ENCODE peak calls at places on chromosome 4, in ten cellular contexts. One of them, this sample, is unnamed.

GRCh38 chr4:22338806-22339205 is 177.1 kb downstream of the ADGRA3 start:
- DNase-seq in cardiac fibroblast: no peak
- DNase-seq in HCT116: no peak
- DNase-seq in GM20000: no peak
- DNase-seq in BE2C: peak; percentile 43
- DNase-seq in foreskin fibroblast: no peak
- DNase-seq in lower leg skin: no peak
- DNase-seq in GM13977: no peak
- DNase-seq in lower lobe of right lung: no peak
- DNase-seq in lung: no peak
- DNase-seq in this sample: no peak

GRCh38 chr4:110020139-110020538 is 107.5 kb downstream of the EGF start:
- DNase-seq in GM20000: no peak
- DNase-seq in HCT116: no peak
- DNase-seq in foreskin fibroblast: peak; percentile 24
- DNase-seq in GM13977: no peak
- DNase-seq in cardiac fibroblast: peak; percentile 27
- DNase-seq in lung: no peak
- DNase-seq in lower leg skin: no peak
- DNase-seq in BE2C: no peak
- DNase-seq in lower lobe of right lung: no peak
- DNase-seq in this sample: no peak

GRCh38 chr4:21470531-21470930 is 478.0 kb downstream of the KCNIP4 start:
- DNase-seq in GM13977: no peak
- DNase-seq in foreskin fibroblast: peak; percentile 84
- DNase-seq in BE2C: peak; percentile 65
- DNase-seq in HCT116: no peak
- DNase-seq in lung: no peak
- DNase-seq in GM20000: no peak
- DNase-seq in lower leg skin: no peak
- DNase-seq in cardiac fibroblast: peak; percentile 55
- DNase-seq in lower lobe of right lung: no peak
- DNase-seq in this sample: no peak

GRCh38 chr4:54687887-54688841 is 30.4 kb downstream of the KIT start:
- DNase-seq in cardiac fibroblast: peak; percentile 49
- DNase-seq in GM13977: no peak
- DNase-seq in foreskin fibroblast: peak; percentile 11
- DNase-seq in lower lobe of right lung: no peak
- DNase-seq in BE2C: no peak
- DNase-seq in lung: no peak
- DNase-seq in lower leg skin: no peak
- DNase-seq in GM20000: no peak
- DNase-seq in HCT116: no peak
- DNase-seq in this sample: no peak

GRCh38 chr4:176778491-176778890 is 14.2 kb downstream of the VEGFC start:
- DNase-seq in HCT116: no peak
- DNase-seq in BE2C: no peak
- DNase-seq in GM20000: no peak
- DNase-seq in cardiac fibroblast: peak; percentile 86
- DNase-seq in lung: no peak
- DNase-seq in foreskin fibroblast: peak; percentile 90
- DNase-seq in lower leg skin: no peak
- DNase-seq in GM13977: no peak
- DNase-seq in lower lobe of right lung: no peak
- DNase-seq in this sample: no peak

GRCh38 chr4:38785901-38786402 is 3.2 kb upstream of the TLR10 start:
- DNase-seq in cardiac fibroblast: no peak
- DNase-seq in foreskin fibroblast: no peak
- DNase-seq in lung: no peak
- DNase-seq in GM13977: peak; percentile 52
- DNase-seq in GM20000: peak; percentile 63
- DNase-seq in lower leg skin: no peak
- DNase-seq in lower lobe of right lung: peak; percentile 62
- DNase-seq in HCT116: no peak
- DNase-seq in BE2C: no peak
- DNase-seq in this sample: no peak

GRCh38 chr4:132593717-132594400 is 555.2 kb upstream of the PCDH10 start:
- DNase-seq in GM20000: no peak
- DNase-seq in HCT116: no peak
- DNase-seq in lung: no peak
- DNase-seq in foreskin fibroblast: no peak
- DNase-seq in cardiac fibroblast: peak; percentile 41
- DNase-seq in lower lobe of right lung: no peak
- DNase-seq in GM13977: no peak
- DNase-seq in lower leg skin: no peak
- DNase-seq in BE2C: no peak
- DNase-seq in this sample: no peak

GRCh38 chr4:89800527-89801103 is 36.3 kb downstream of the SNCA start:
- DNase-seq in GM13977: no peak
- DNase-seq in lung: no peak
- DNase-seq in GM20000: no peak
- DNase-seq in foreskin fibroblast: peak; percentile 19
- DNase-seq in lower lobe of right lung: no peak
- DNase-seq in HCT116: no peak
- DNase-seq in BE2C: no peak
- DNase-seq in cardiac fibroblast: peak; percentile 9
- DNase-seq in lower leg skin: no peak
- DNase-seq in this sample: no peak

GRCh38 chr4:84952004-84952403 is 14.5 kb downstream of the WDFY3 start:
- DNase-seq in lung: no peak
- DNase-seq in HCT116: peak; percentile 10
- DNase-seq in GM20000: no peak
- DNase-seq in foreskin fibroblast: peak; percentile 63
- DNase-seq in BE2C: no peak
- DNase-seq in lower lobe of right lung: no peak
- DNase-seq in lower leg skin: peak; percentile 42
- DNase-seq in GM13977: no peak
- DNase-seq in cardiac fibroblast: peak; percentile 85
- DNase-seq in this sample: no peak

GRCh38 chr4:137621056-137621455 is 88.8 kb upstream of the PCDH18 start:
- DNase-seq in lung: no peak
- DNase-seq in GM20000: no peak
- DNase-seq in lower lobe of right lung: no peak
- DNase-seq in lower leg skin: no peak
- DNase-seq in GM13977: no peak
- DNase-seq in HCT116: no peak
- DNase-seq in foreskin fibroblast: no peak
- DNase-seq in cardiac fibroblast: no peak
- DNase-seq in BE2C: no peak
- DNase-seq in this sample: no peak

GRCh38 chr4:102104278-102104677 is 241.0 kb downstream of the SLC39A8 start:
- DNase-seq in foreskin fibroblast: no peak
- DNase-seq in lower lobe of right lung: no peak
- DNase-seq in HCT116: no peak
- DNase-seq in lung: no peak
- DNase-seq in BE2C: no peak
- DNase-seq in lower leg skin: no peak
- DNase-seq in GM20000: no peak
- DNase-seq in GM13977: no peak
- DNase-seq in cardiac fibroblast: no peak
- DNase-seq in this sample: no peak

GRCh38 chr4:102103368-102103767 is 241.9 kb downstream of the SLC39A8 start:
- DNase-seq in lower lobe of right lung: no peak
- DNase-seq in cardiac fibroblast: no peak
- DNase-seq in GM20000: no peak
- DNase-seq in foreskin fibroblast: no peak
- DNase-seq in HCT116: no peak
- DNase-seq in BE2C: no peak
- DNase-seq in GM13977: no peak
- DNase-seq in lower leg skin: no peak
- DNase-seq in lung: peak; percentile 44
- DNase-seq in this sample: no peak

DNA sequence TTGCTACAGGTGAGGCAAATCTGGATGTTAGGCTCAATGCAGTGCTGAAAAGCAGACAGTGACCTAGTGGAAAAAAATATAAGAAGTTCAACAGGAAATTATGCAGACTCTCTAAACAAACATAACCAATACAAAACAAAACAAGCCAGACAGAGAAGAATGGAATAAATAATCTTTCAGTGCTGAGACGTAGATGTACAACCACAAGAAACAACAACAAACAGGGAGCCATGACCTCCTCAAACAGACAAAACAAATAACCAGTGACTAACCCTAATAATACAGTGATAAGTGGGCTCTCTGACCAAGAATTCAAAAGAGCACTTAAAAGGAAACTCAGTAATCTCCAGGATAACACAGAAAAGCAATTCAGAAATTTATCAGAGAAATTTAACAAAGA is 239.3 kb downstream of the SLC39A8 start:
- DNase-seq in lower leg skin: no peak
- DNase-seq in lower lobe of right lung: no peak
- DNase-seq in GM13977: no peak
- DNase-seq in GM20000: no peak
- DNase-seq in HCT116: no peak
- DNase-seq in lung: no peak
- DNase-seq in cardiac fibroblast: no peak
- DNase-seq in BE2C: no peak
- DNase-seq in foreskin fibroblast: no peak
- DNase-seq in this sample: no peak
- TF ChIP-seq CTCF in lower leg skin: no peak
- TF ChIP-seq CTCF in lower lobe of right lung: no peak
- TF ChIP-seq CTCF in GM13977: no peak
- TF ChIP-seq CTCF in GM20000: no peak
- TF ChIP-seq CTCF in HCT116: no peak
- TF ChIP-seq CTCF in lung: no peak
- TF ChIP-seq CTCF in cardiac fibroblast: no peak
- TF ChIP-seq CTCF in BE2C: no peak
- TF ChIP-seq CTCF in foreskin fibroblast: no peak
- TF ChIP-seq CTCF in this sample: no peak

GRCh38 chr4:174181827-174182226 is 101.6 kb downstream of the FBXO8 start:
- DNase-seq in HCT116: no peak
- DNase-seq in GM20000: no peak
- DNase-seq in lower lobe of right lung: no peak
- DNase-seq in GM13977: no peak
- DNase-seq in lower leg skin: no peak
- DNase-seq in cardiac fibroblast: no peak
- DNase-seq in foreskin fibroblast: peak; percentile 8
- DNase-seq in BE2C: no peak
- DNase-seq in lung: no peak
- DNase-seq in this sample: no peak
- TF ChIP-seq CTCF in HCT116: peak; percentile 29
- TF ChIP-seq CTCF in GM20000: no peak
- TF ChIP-seq CTCF in lower lobe of right lung: no peak
- TF ChIP-seq CTCF in GM13977: no peak
- TF ChIP-seq CTCF in lower leg skin: no peak
- TF ChIP-seq CTCF in cardiac fibroblast: no peak
- TF ChIP-seq CTCF in foreskin fibroblast: no peak
- TF ChIP-seq CTCF in BE2C: peak; percentile 36
- TF ChIP-seq CTCF in lung: no peak
- TF ChIP-seq CTCF in this sample: no peak

GRCh38 chr4:183503497-183504063 is 1.3 kb upstream of the ING2 start:
- DNase-seq in BE2C: no peak
- DNase-seq in HCT116: no peak
- DNase-seq in lung: no peak
- DNase-seq in lower lobe of right lung: no peak
- DNase-seq in GM13977: no peak
- DNase-seq in lower leg skin: no peak
- DNase-seq in GM20000: peak; percentile 20
- DNase-seq in foreskin fibroblast: no peak
- DNase-seq in cardiac fibroblast: no peak
- DNase-seq in this sample: no peak

GRCh38 chr4:183506389-183506735 is 1.5 kb downstream of the ING2 start:
- DNase-seq in GM20000: no peak
- DNase-seq in cardiac fibroblast: no peak
- DNase-seq in lower leg skin: no peak
- DNase-seq in foreskin fibroblast: no peak
- DNase-seq in HCT116: no peak
- DNase-seq in GM13977: no peak
- DNase-seq in lower lobe of right lung: no peak
- DNase-seq in BE2C: no peak
- DNase-seq in lung: no peak
- DNase-seq in this sample: no peak

GRCh38 chr4:183504930-183505555 is at the start of gene ING2:
- DNase-seq in foreskin fibroblast: peak; percentile 90
- DNase-seq in cardiac fibroblast: no peak
- DNase-seq in GM13977: peak; percentile 89
- DNase-seq in lung: no peak
- DNase-seq in lower lobe of right lung: no peak
- DNase-seq in GM20000: peak; percentile 91
- DNase-seq in HCT116: peak; percentile 21
- DNase-seq in BE2C: no peak
- DNase-seq in lower leg skin: peak; percentile 23
- DNase-seq in this sample: no peak

GRCh38 chr4:183505556-183506388 is 914 bp downstream of the ING2 start:
- DNase-seq in HCT116: peak; percentile 51
- DNase-seq in foreskin fibroblast: peak; percentile 93
- DNase-seq in cardiac fibroblast: peak; percentile 90
- DNase-seq in GM13977: peak; percentile 86
- DNase-seq in lower lobe of right lung: peak; percentile 92
- DNase-seq in BE2C: peak; percentile 87
- DNase-seq in lower leg skin: peak; percentile 85
- DNase-seq in GM20000: peak; percentile 87
- DNase-seq in lung: peak; percentile 89
- DNase-seq in this sample: peak; percentile 89

GRCh38 chr4:183504064-183504929 is 561 bp upstream of the ING2 start:
- DNase-seq in BE2C: peak; percentile 99
- DNase-seq in GM20000: peak; percentile 98
- DNase-seq in foreskin fibroblast: peak; percentile 100
- DNase-seq in lower leg skin: peak; percentile 98
- DNase-seq in lung: peak; percentile 99
- DNase-seq in GM13977: peak; percentile 97
- DNase-seq in lower lobe of right lung: peak; percentile 100
- DNase-seq in cardiac fibroblast: peak; percentile 97
- DNase-seq in HCT116: peak; percentile 83
- DNase-seq in this sample: peak; percentile 100
- TF ChIP-seq CTCF in BE2C: peak; percentile 7
- TF ChIP-seq CTCF in GM20000: no peak
- TF ChIP-seq CTCF in foreskin fibroblast: no peak
- TF ChIP-seq CTCF in lower leg skin: no peak
- TF ChIP-seq CTCF in lung: no peak
- TF ChIP-seq CTCF in GM13977: peak; percentile 12
- TF ChIP-seq CTCF in lower lobe of right lung: peak; percentile 27
- TF ChIP-seq CTCF in cardiac fibroblast: no peak
- TF ChIP-seq CTCF in HCT116: no peak
- TF ChIP-seq CTCF in this sample: no peak

GRCh38 chr4:75514131-75514948 is at the start of the genes RCHY1 and THAP6:
- DNase-seq in lung: peak; percentile 98
- DNase-seq in cardiac fibroblast: peak; percentile 96
- DNase-seq in lower leg skin: peak; percentile 95
- DNase-seq in HCT116: peak; percentile 96
- DNase-seq in GM20000: peak; percentile 79
- DNase-seq in BE2C: peak; percentile 97
- DNase-seq in GM13977: peak; percentile 80
- DNase-seq in foreskin fibroblast: peak; percentile 98
- DNase-seq in lower lobe of right lung: peak; percentile 98
- DNase-seq in this sample: peak; percentile 89
- TF ChIP-seq CTCF in lung: no peak
- TF ChIP-seq CTCF in cardiac fibroblast: no peak
- TF ChIP-seq CTCF in lower leg skin: no peak
- TF ChIP-seq CTCF in HCT116: no peak
- TF ChIP-seq CTCF in GM20000: no peak
- TF ChIP-seq CTCF in BE2C: no peak
- TF ChIP-seq CTCF in GM13977: no peak
- TF ChIP-seq CTCF in foreskin fibroblast: no peak
- TF ChIP-seq CTCF in lower lobe of right lung: no peak
- TF ChIP-seq CTCF in this sample: no peak